ENCODE peak calls at places on chromosomes 16 and 17, in six cellular contexts. T is NCI-H2081, G is GM04504, P is endothelial cell, N is kidney tubule cell, R is hippocampal formation. Y is an unnamed sample.

GRCh38 chr16:1991135-1991551 is 1.4 kb downstream of the SYNGR3 start:
- DNase-seq in N (peak; percentile 31), P (no peak), T (no peak), G (no peak), R (no peak), Y (peak; percentile 68)

GRCh38 chr17:28716740-28717577 is 709 bp downstream of the RAB34 start:
- DNase-seq in N (peak; percentile 55), P (peak; percentile 44), R (no peak), G (peak; percentile 10), T (no peak), Y (no peak)

GRCh38 chr17:21163101-21163500 is 36.3 kb downstream of the DHRS7B start:
- DNase-seq in G (no peak), T (no peak), P (no peak), R (no peak), N (no peak), Y (no peak)

GRCh38 chr16:81612351-81613170 is 166.5 kb upstream of the PLCG2 start:
- DNase-seq in P (peak; percentile 20), N (no peak), G (no peak), R (peak; percentile 60), T (no peak), Y (no peak)

GRCh38 chr17:8963017-8963416 is 2.5 kb downstream of the PIK3R5 start:
- DNase-seq in N (no peak), G (no peak), R (no peak), T (no peak), P (no peak), Y (no peak)

GRCh38 chr16:30526137-30526822 is at the start of gene ZNF768:
- DNase-seq in P (peak; percentile 67), G (no peak), R (peak; percentile 61), N (peak; percentile 59), T (no peak), Y (no peak)

GRCh38 chr17:79132271-79133064 is 57.8 kb downstream of the ENGASE start:
- DNase-seq in T (peak; percentile 89), N (no peak), P (no peak), R (no peak), G (no peak), Y (no peak)

GRCh38 chr17:12296120-12296727 is 275.5 kb downstream of the MAP2K4 start:
- DNase-seq in G (no peak), R (no peak), T (no peak), N (no peak), P (peak; percentile 8), Y (no peak)

GRCh38 chr17:36674278-36674650 is 72.9 kb downstream of the MRM1 start:
- DNase-seq in R (no peak), G (no peak), T (no peak), N (peak; percentile 4), P (no peak), Y (no peak)

GRCh38 chr17:77473615-77474226 is 333.0 kb downstream of the SEC14L1 start:
- DNase-seq in R (no peak), T (no peak), N (peak; percentile 90), P (no peak), G (no peak), Y (no peak)

GRCh38 chr17:64061157-64061898 is 40.9 kb upstream of the ICAM2 start:
- DNase-seq in R (no peak), T (no peak), G (no peak), P (no peak), N (peak; percentile 18), Y (no peak)

GRCh38 chr17:48055531-48056245 is 7.5 kb downstream of the NFE2L1 start:
- DNase-seq in R (no peak), P (no peak), T (no peak), N (peak; percentile 64), G (peak; percentile 62), Y (no peak)

GRCh38 chr17:78351449-78352006 is 8.3 kb downstream of the SOCS3 start:
- DNase-seq in N (peak; percentile 73), T (peak; percentile 19), R (peak; percentile 85), P (no peak), G (peak; percentile 96), Y (no peak)

GRCh38 chr16:53372942-53373871 is 61.1 kb upstream of the RBL2 start:
- DNase-seq in P (peak; percentile 17), N (peak; percentile 52), T (peak; percentile 71), R (no peak), G (no peak), Y (peak; percentile 34)

GRCh38 chr17:32803544-32803943 is 73.4 kb downstream of the MYO1D start:
- DNase-seq in G (no peak), T (no peak), R (no peak), N (no peak), P (no peak), Y (no peak)

GRCh38 chr17:31416503-31416923 is 25.0 kb downstream of the RAB11FIP4 start:
- DNase-seq in G (no peak), P (no peak), T (no peak), R (peak; percentile 88), N (no peak), Y (no peak)

GRCh38 chr16:52773026-52773425 is 226.1 kb upstream of the TOX3 start:
- DNase-seq in T (no peak), R (no peak), P (no peak), G (no peak), N (no peak), Y (no peak)

GRCh38 chr17:55301521-55302406 is 37.0 kb downstream of the HLF start:
- DNase-seq in P (no peak), R (no peak), T (peak; percentile 15), N (no peak), G (no peak), Y (no peak)

GRCh38 chr16:75244225-75244792 is 7.1 kb downstream of the BCAR1 start:
- DNase-seq in G (peak; percentile 78), N (peak; percentile 54), T (no peak), P (no peak), R (peak; percentile 35), Y (no peak)

GRCh38 chr17:17605747-17606083 is 14.2 kb upstream of the PEMT start:
- DNase-seq in T (no peak), R (no peak), G (peak; percentile 79), P (no peak), N (no peak), Y (no peak)

GRCh38 chr16:71526111-71526998 is at the start of gene CHST4:
- DNase-seq in G (peak; percentile 28), R (no peak), N (peak; percentile 31), P (peak; percentile 11), T (no peak), Y (no peak)

GRCh38 chr17:66713533-66714042 is 121.3 kb upstream of the CACNG5 start:
- DNase-seq in G (no peak), N (peak; percentile 84), P (no peak), T (no peak), R (no peak), Y (peak; percentile 23)

GRCh38 chr17:69454051-69454450 is 39.6 kb downstream of the MAP2K6 start:
- DNase-seq in N (no peak), G (no peak), P (no peak), R (no peak), T (no peak), Y (no peak)

GRCh38 chr17:80441133-80441578 is 26.2 kb downstream of the ENDOV start:
- DNase-seq in P (peak; percentile 88), N (no peak), T (no peak), R (no peak), G (no peak), Y (peak; percentile 44)

GRCh38 chr17:81412490-81413093 is 17.3 kb downstream of the BAHCC1 start:
- DNase-seq in T (no peak), G (no peak), P (no peak), R (no peak), N (no peak), Y (peak; percentile 60)

GRCh38 chr17:17710728-17711541 is 29.7 kb downstream of the RAI1 start:
- DNase-seq in T (no peak), G (peak; percentile 75), N (peak; percentile 93), R (no peak), P (peak; percentile 31), Y (no peak)

GRCh38 chr17:50973557-50974494 is 107.7 kb upstream of the TOB1 start:
- DNase-seq in G (no peak), P (no peak), T (no peak), R (no peak), N (no peak), Y (no peak)

Y was measured in natural killer cell.